ENCODE peak calls at places on chromosome 18, in eight cellular contexts. W is sigmoid colon, V is body of pancreas, F is HL-60, B is cardiac muscle cell, Z is upper lobe of right lung, J is colonic mucosa, E is A549. N is an unnamed sample.

GRCh38 chr18:22073411-22073810 is 96.0 kb upstream of the GATA6 start:
- DNase-seq in F (no peak), Z (no peak), W (no peak), B (no peak), E (no peak), V (no peak), J (no peak), N (no peak)

GRCh38 chr18:74171910-74172606 is 23.7 kb downstream of the TIMM21 start:
- DNase-seq in J (no peak), W (no peak), B (peak), V (no peak), F (no peak), Z (no peak), E (no peak), N (no peak)

GRCh38 chr18:830315-830901 is 18.4 kb upstream of the YES1 start:
- DNase-seq in B (peak), Z (no peak), V (no peak), W (no peak), J (no peak), E (no peak), F (peak), N (no peak)

GRCh38 chr18:23356915-23357421 is 96.1 kb upstream of the RIOK3 start:
- DNase-seq in J (no peak), V (no peak), B (peak), F (no peak), Z (no peak), W (no peak), E (no peak), N (peak)

GRCh38 chr18:23042133-23042532 is 93.2 kb upstream of the CABLES1 start:
- DNase-seq in B (no peak), Z (no peak), J (no peak), W (no peak), E (no peak), F (no peak), V (no peak), N (no peak)

GRCh38 chr18:79796531-79797390 is 977 bp upstream of the KCNG2 start:
- DNase-seq in W (peak), Z (peak), F (no peak), J (no peak), V (no peak), E (no peak), B (peak), N (no peak)

GRCh38 chr18:73366713-73367112 is 498.9 kb upstream of the NETO1 start:
- DNase-seq in Z (no peak), B (no peak), V (no peak), E (no peak), W (no peak), F (no peak), J (no peak), N (no peak)

GRCh38 chr18:76643199-76643598 is 148.2 kb upstream of the ZNF516 start:
- DNase-seq in F (no peak), E (no peak), B (no peak), W (no peak), V (no peak), J (no peak), Z (no peak), N (no peak)

GRCh38 chr18:49111191-49111988 is 160.6 kb upstream of the SMAD7 start:
- DNase-seq in W (no peak), Z (no peak), E (no peak), B (no peak), V (no peak), J (no peak), F (no peak), N (peak)

GRCh38 chr18:50194623-50195532 is at the start of gene MYO5B:
- DNase-seq in F (peak), J (peak), V (peak), B (peak), E (peak), W (no peak), Z (peak), N (no peak)

GRCh38 chr18:58580623-58581022 is 48.3 kb downstream of the ALPK2 start:
- DNase-seq in Z (no peak), F (no peak), E (peak), V (no peak), W (no peak), B (peak), J (no peak), N (no peak)

GRCh38 chr18:6357668-6358067 is 57.0 kb downstream of the L3MBTL4 start:
- DNase-seq in B (no peak), Z (no peak), F (no peak), V (no peak), W (no peak), E (no peak), J (no peak), N (no peak)

GRCh38 chr18:14025306-14025940 is 106.8 kb downstream of the ZNF519 start:
- DNase-seq in Z (no peak), J (peak), V (no peak), E (no peak), W (no peak), F (no peak), B (no peak), N (no peak)

GRCh38 chr18:28961669-28962228 is 784.8 kb upstream of the CDH2 start:
- DNase-seq in B (peak), V (no peak), J (no peak), E (peak), Z (no peak), W (no peak), F (no peak), N (no peak)

GRCh38 chr18:3966985-3967856 is 487.9 kb downstream of the DLGAP1 start:
- DNase-seq in Z (no peak), F (no peak), W (no peak), E (peak), B (peak), V (peak), J (no peak), N (peak)

GRCh38 chr18:183769-184168 is 25.4 kb downstream of the USP14 start:
- DNase-seq in Z (no peak), J (no peak), W (no peak), V (no peak), B (peak), F (no peak), E (no peak), N (no peak)

GRCh38 chr18:13218376-13219011 is at the start of gene LDLRAD4:
- DNase-seq in W (peak), B (no peak), J (peak), E (no peak), V (peak), Z (no peak), F (no peak), N (no peak)

GRCh38 chr18:36187138-36187825 is at the start of gene MOCOS:
- DNase-seq in V (peak), J (peak), B (peak), Z (peak), F (no peak), W (peak), E (peak), N (no peak)

GRCh38 chr18:5982332-5982731 is 87.0 kb upstream of the TMEM200C start:
- DNase-seq in J (no peak), W (no peak), Z (no peak), F (no peak), V (no peak), B (no peak), E (no peak), N (no peak)

GRCh38 chr18:45254683-45255082 is 360.6 kb upstream of the SLC14A2 start:
- DNase-seq in Z (no peak), F (no peak), W (no peak), B (peak), J (no peak), E (no peak), V (peak), N (no peak)

GRCh38 chr18:50614838-50615237 is 55.0 kb downstream of the MAPK4 start:
- DNase-seq in Z (peak), B (peak), W (no peak), F (no peak), V (peak), E (peak), J (no peak), N (no peak)

GRCh38 chr18:27861539-27861938 is 315.4 kb downstream of the CDH2 start:
- DNase-seq in V (no peak), J (no peak), W (no peak), E (no peak), B (no peak), Z (no peak), F (no peak), N (no peak)

GRCh38 chr18:73352546-73352945 is 484.8 kb upstream of the NETO1 start:
- DNase-seq in F (no peak), E (no peak), J (no peak), W (no peak), Z (no peak), B (no peak), V (no peak), N (no peak)

GRCh38 chr18:23910032-23910431 is 104.5 kb upstream of the TTC39C start:
- DNase-seq in W (no peak), E (no peak), J (no peak), F (no peak), B (no peak), Z (no peak), V (no peak), N (no peak)

GRCh38 chr18:59898093-59898492 is 1.7 kb upstream of the PMAIP1 start:
- DNase-seq in Z (no peak), V (no peak), W (no peak), E (no peak), J (no peak), F (no peak), B (no peak), N (no peak)

GRCh38 chr18:36195427-36196122 is 8.3 kb downstream of the MOCOS start:
- DNase-seq in J (no peak), F (no peak), E (no peak), B (peak), V (no peak), W (no peak), Z (no peak), N (no peak)

GRCh38 chr18:48732767-48733424 is 194.1 kb downstream of the CTIF start:
- DNase-seq in W (no peak), V (no peak), J (no peak), E (no peak), B (no peak), F (no peak), Z (no peak), N (no peak)

GRCh38 chr18:46051731-46052461 is 20.2 kb downstream of the PSTPIP2 start:
- DNase-seq in J (no peak), W (no peak), B (peak), E (peak), V (peak), F (no peak), Z (no peak), N (peak)

GRCh38 chr18:26185267-26185666 is 41.0 kb upstream of the TAF4B start:
- DNase-seq in E (peak), V (no peak), F (no peak), B (peak), Z (no peak), J (no peak), W (no peak), N (no peak)
- TF ChIP-seq CTCF in E (no peak), V (no peak), F (no peak), B (no peak), Z (peak), J (no peak), W (no peak), N (peak)

GRCh38 chr18:15198116-15198389 is 450.1 kb downstream of the ANKRD30B start:
- DNase-seq in Z (no peak), F (no peak), W (no peak), E (no peak), B (no peak), V (no peak), J (no peak), N (no peak)
- H3K4me3 ChIP-seq in Z (peak), F (no peak), W (peak), E (no peak), B (no peak), V (no peak), J (no peak), N (no peak)

GRCh38 chr18:25350561-25351201 is 1.3 kb downstream of the ZNF521 start:
- DNase-seq in F (no peak), B (peak), J (peak), V (peak), Z (no peak), W (peak), E (no peak), N (no peak)
- TF ChIP-seq CTCF in F (no peak), B (no peak), J (no peak), V (no peak), Z (no peak), W (no peak), E (no peak), N (no peak)

GRCh38 chr18:32373995-32374394 is 96.7 kb downstream of the GAREM1 start:
- DNase-seq in F (no peak), V (peak), E (no peak), W (no peak), J (peak), Z (no peak), B (peak), N (peak)

GRCh38 chr18:32371384-32371783 is 99.3 kb downstream of the GAREM1 start:
- DNase-seq in Z (no peak), J (no peak), V (no peak), B (no peak), E (no peak), F (no peak), W (no peak), N (no peak)

GRCh38 chr18:32372047-32372380 is 98.7 kb downstream of the GAREM1 start:
- DNase-seq in F (no peak), E (no peak), Z (no peak), J (no peak), W (no peak), V (no peak), B (no peak), N (no peak)

GRCh38 chr18:32373505-32373904 is 97.2 kb downstream of the GAREM1 start:
- DNase-seq in F (no peak), W (no peak), B (no peak), Z (no peak), V (no peak), J (no peak), E (no peak), N (no peak)

DNA sequence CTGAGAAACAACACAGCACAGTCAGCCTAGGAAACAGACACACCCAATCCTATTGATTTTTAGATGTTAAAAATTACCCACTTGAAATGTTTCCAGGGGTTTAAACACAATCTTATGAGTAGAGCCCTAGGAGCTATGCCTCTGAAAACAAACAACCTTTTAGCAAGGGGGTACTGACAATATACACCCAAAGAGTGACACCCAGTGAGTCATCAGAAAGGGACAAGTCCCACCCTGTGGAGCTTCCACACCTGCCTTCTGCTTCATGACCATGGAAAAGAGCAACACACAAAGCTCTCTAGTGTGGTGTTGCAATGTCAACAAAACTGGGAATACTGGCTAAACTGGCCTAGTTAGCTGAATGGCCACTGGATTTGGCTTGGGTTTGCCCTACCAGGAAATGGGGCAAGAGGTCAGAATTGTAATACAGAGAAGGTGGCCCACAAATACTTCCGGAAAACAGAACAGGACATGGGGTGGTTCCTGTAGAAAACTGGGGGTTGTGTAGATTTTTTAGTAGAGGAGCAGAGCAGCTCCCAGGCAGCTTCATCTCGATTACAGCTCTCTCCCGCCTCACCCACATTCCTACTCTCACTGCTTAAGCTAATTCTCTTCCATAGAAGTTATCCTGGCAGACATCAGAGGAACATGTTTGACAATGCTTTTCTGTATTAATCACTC is 98.2 kb downstream of the GAREM1 start:
- DNase-seq in V (peak), F (no peak), W (no peak), E (peak), Z (no peak), J (peak), B (no peak), N (no peak)
- H3K4me3 ChIP-seq in V (no peak), F (no peak), W (no peak), E (no peak), Z (no peak), J (no peak), B (no peak), N (no peak)

GRCh38 chr18:68738572-68738971 is 23.7 kb upstream of the TMX3 start:
- DNase-seq in Z (no peak), F (no peak), B (no peak), J (no peak), E (no peak), V (no peak), W (no peak), N (no peak)

GRCh38 chr18:68734311-68734710 is 19.4 kb upstream of the TMX3 start:
- DNase-seq in Z (no peak), J (no peak), E (no peak), W (no peak), F (no peak), B (peak), V (no peak), N (no peak)

GRCh38 chr18:68735498-68736343 is 20.8 kb upstream of the TMX3 start:
- DNase-seq in W (no peak), F (no peak), J (no peak), Z (no peak), B (peak), E (peak), V (no peak), N (no peak)

GRCh38 chr18:68728301-68728700 is 13.4 kb upstream of the TMX3 start:
- DNase-seq in B (no peak), E (no peak), V (no peak), J (no peak), Z (no peak), W (no peak), F (peak), N (no peak)

GRCh38 chr18:68733693-68734092 is 18.8 kb upstream of the TMX3 start:
- DNase-seq in W (no peak), F (no peak), Z (no peak), V (no peak), E (peak), B (no peak), J (no peak), N (no peak)
- TF ChIP-seq CTCF in W (no peak), F (no peak), Z (no peak), V (no peak), E (no peak), B (no peak), J (no peak), N (no peak)

N was measured in retinal pigment epithelial cell.